ENCODE peak calls at places on chromosomes 1 and 21, in four cellular contexts. E is IMR-90, J is K562, K is GM12878. V is an unnamed sample.

GRCh38 chr1:154553056-154553822 is 5.2 kb downstream of the UBE2Q1 start:
- DNase-seq in K (no peak), E (peak), J (no peak), V (no peak)

GRCh38 chr1:111581166-111581565 is 38.4 kb upstream of the RAP1A start:
- DNase-seq in K (no peak), J (no peak), E (no peak), V (no peak)

GRCh38 chr1:151314137-151314875 is 12.9 kb downstream of the PI4KB start:
- DNase-seq in E (peak), J (no peak), K (no peak), V (peak)

GRCh38 chr1:4133541-4133940 is 233.5 kb upstream of the C1orf174 start:
- DNase-seq in K (no peak), E (no peak), J (no peak), V (no peak)

GRCh38 chr1:215824245-215824644 is 257.1 kb downstream of the KCTD3 start:
- DNase-seq in K (no peak), E (peak), J (no peak), V (no peak)

GRCh38 chr1:2068951-2069350 is 18.7 kb downstream of the PRKCZ start:
- DNase-seq in E (no peak), K (no peak), J (no peak), V (no peak)

GRCh38 chr1:241972703-241973375 is 15.3 kb downstream of the BECN2 start:
- DNase-seq in E (no peak), K (no peak), J (no peak), V (no peak)

GRCh38 chr21:25557170-25557569 is 50.1 kb downstream of the MRPL39 start:
- DNase-seq in E (peak), J (no peak), K (no peak), V (no peak)

GRCh38 chr1:155598842-155599331 is 11.1 kb upstream of the MSTO1 start:
- DNase-seq in K (no peak), J (no peak), E (peak), V (peak)

GRCh38 chr1:51733793-51734522 is 117.1 kb downstream of the OSBPL9 start:
- DNase-seq in K (no peak), J (no peak), E (no peak), V (no peak)

GRCh38 chr1:201481761-201482493 is 12.9 kb upstream of the PHLDA3 start:
- DNase-seq in J (peak), K (peak), E (peak), V (peak)

GRCh38 chr1:101257500-101258325 is 20.9 kb downstream of the S1PR1 start:
- DNase-seq in J (no peak), E (no peak), K (peak), V (no peak)

GRCh38 chr1:145995964-145996432 is 381 bp downstream of the TXNIP start:
- DNase-seq in K (no peak), E (no peak), J (peak), V (peak)

GRCh38 chr1:206464456-206464964 is 5.8 kb upstream of the IKBKE start:
- DNase-seq in K (no peak), J (no peak), E (peak), V (peak)

GRCh38 chr1:56222914-56223540 is 356.3 kb downstream of the PLPP3 start:
- DNase-seq in J (no peak), E (no peak), K (no peak), V (no peak)

GRCh38 chr1:38898653-38899230 is 17.4 kb upstream of the GJA9 start:
- DNase-seq in K (no peak), J (no peak), E (peak), V (no peak)

GRCh38 chr21:29193907-29194306 is 63.5 kb downstream of the MAP3K7CL start:
- DNase-seq in K (no peak), J (no peak), E (no peak), V (no peak)

GRCh38 chr1:222654849-222655248 is 37.0 kb downstream of the MIA3 start:
- DNase-seq in E (no peak), K (peak), J (no peak), V (peak)

GRCh38 chr1:89089962-89090361 is 25.0 kb upstream of the GBP1 start:
- DNase-seq in E (no peak), J (no peak), K (no peak), V (no peak)

GRCh38 chr1:92804721-92805169 is 19.8 kb upstream of the EVI5 start:
- DNase-seq in E (peak), J (peak), K (no peak), V (peak)

GRCh38 chr1:15158506-15159165 is 5.1 kb downstream of the TMEM51 start:
- DNase-seq in K (no peak), J (no peak), E (peak), V (no peak)

GRCh38 chr1:59204001-59204400 is 92.9 kb upstream of the FGGY start:
- DNase-seq in E (peak), K (no peak), J (no peak), V (peak)

GRCh38 chr1:203534526-203534925 is 40.6 kb downstream of the OPTC start:
- DNase-seq in J (no peak), E (peak), K (no peak), V (no peak)

GRCh38 chr1:89274431-89274857 is 1.8 kb upstream of the GBP5 start:
- DNase-seq in E (peak), J (no peak), K (no peak), V (no peak)

GRCh38 chr1:216528816-216529215 is 105.6 kb upstream of the USH2A start:
- DNase-seq in E (no peak), J (no peak), K (peak), V (no peak)

GRCh38 chr1:47403321-47403720 is 12.8 kb upstream of the FOXE3 start:
- DNase-seq in J (no peak), E (no peak), K (no peak), V (no peak)

GRCh38 chr1:165403835-165404482 is 41.0 kb downstream of the RXRG start:
- DNase-seq in E (no peak), K (no peak), J (peak), V (peak)

GRCh38 chr1:39779821-39780220 is 8.7 kb upstream of the OXCT2 start:
- DNase-seq in E (no peak), J (no peak), K (no peak), V (no peak)

GRCh38 chr21:34132905-34133304 is 59.5 kb downstream of the MRPS6 start:
- DNase-seq in E (no peak), J (no peak), K (no peak), V (no peak)

GRCh38 chr1:28860332-28861073 is 48.5 kb downstream of the OPRD1 start:
- DNase-seq in J (no peak), K (no peak), E (no peak), V (peak)

GRCh38 chr1:180949616-180950000 is 36.9 kb downstream of the KIAA1614 start:
- DNase-seq in E (no peak), J (no peak), K (no peak), V (no peak)
- TF ChIP-seq FOS in E (no peak), J (no peak), K (no peak), V (no peak)

GRCh38 chr21:44650265-44650972 is 4.0 kb downstream of the KRTAP12-4 start:
- DNase-seq in J (no peak), K (no peak), E (no peak), V (no peak)
- TF ChIP-seq FOS in J (no peak), K (no peak), E (no peak), V (no peak)

GRCh38 chr1:41175546-41175945 is 66.6 kb downstream of the SCMH1 start:
- DNase-seq in K (no peak), E (peak), J (no peak), V (no peak)
- TF ChIP-seq FOS in K (no peak), E (no peak), J (no peak), V (no peak)

GRCh38 chr1:245156041-245156735 is 1.4 kb downstream of the KIF26B start:
- DNase-seq in E (peak), K (no peak), J (peak), V (peak)

GRCh38 chr1:245153645-245154428 is 948 bp upstream of the KIF26B start:
- DNase-seq in J (peak), K (no peak), E (no peak), V (peak)

GRCh38 chr1:245154429-245155185 is at the start of gene KIF26B:
- DNase-seq in K (no peak), E (peak), J (peak), V (peak)

GRCh38 chr1:245155186-245156040 is 628 bp downstream of the KIF26B start:
- DNase-seq in K (no peak), E (peak), J (peak), V (peak)

GRCh38 chr1:245153081-245153644 is 1.6 kb upstream of the KIF26B start:
- DNase-seq in J (peak), K (no peak), E (peak), V (peak)
- TF ChIP-seq FOS in J (no peak), K (no peak), E (no peak), V (no peak)

GRCh38 chr1:197222780-197223179 is 45.3 kb upstream of the CRB1 start:
- DNase-seq in E (no peak), K (no peak), J (no peak), V (no peak)

GRCh38 chr1:197222025-197222685 is 45.9 kb upstream of the CRB1 start:
- DNase-seq in J (no peak), K (no peak), E (no peak), V (no peak)

GRCh38 chr1:197218857-197219256 is 49.2 kb upstream of the CRB1 start:
- DNase-seq in K (no peak), E (no peak), J (no peak), V (no peak)

GRCh38 chr1:197224160-197224559 is 43.9 kb upstream of the CRB1 start:
- DNase-seq in E (no peak), J (no peak), K (no peak), V (no peak)
- TF ChIP-seq FOS in E (no peak), J (no peak), K (no peak), V (no peak)

GRCh38 chr1:108913105-108913948 is 36.5 kb downstream of the GPSM2 start:
- DNase-seq in J (peak), K (no peak), E (peak), V (peak)
- TF ChIP-seq FOS in J (no peak), K (no peak), E (no peak), V (no peak)

GRCh38 chr1:11648732-11649158 is 5.5 kb downstream of the FBXO2 start:
- DNase-seq in J (peak), E (no peak), K (no peak), V (no peak)
- TF ChIP-seq FOS in J (no peak), E (no peak), K (no peak), V (no peak)

GRCh38 chr1:228346731-228347130 is 59.9 kb downstream of the TRIM11 start:
- DNase-seq in K (no peak), J (no peak), E (no peak), V (no peak)
- TF ChIP-seq FOS in K (no peak), J (no peak), E (no peak), V (no peak)

DNA sequence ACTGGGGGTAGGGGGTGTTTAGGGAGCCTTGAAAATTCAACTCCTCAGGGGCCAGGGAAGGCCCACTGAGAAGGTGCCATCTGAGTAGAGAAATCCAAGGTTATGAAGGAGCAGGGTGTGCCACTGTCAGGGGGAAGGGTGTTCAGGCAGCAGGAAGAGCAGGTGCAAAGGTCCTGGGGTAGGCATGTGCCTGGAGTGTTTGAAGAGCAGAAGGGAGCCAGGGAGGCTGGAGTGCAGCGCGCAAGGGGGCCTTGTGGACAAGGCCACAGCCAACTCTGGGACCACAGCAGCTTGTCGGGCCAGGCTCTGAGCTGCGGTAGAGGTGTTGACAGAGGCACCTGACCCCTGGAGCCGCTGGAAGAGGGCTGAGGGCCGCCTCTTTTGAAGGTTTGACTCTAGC is 19.3 kb downstream of the ACTL8 start:
- DNase-seq in J (no peak), E (no peak), K (no peak), V (no peak)
- TF ChIP-seq FOS in J (no peak), E (no peak), K (no peak), V (no peak)

DNA sequence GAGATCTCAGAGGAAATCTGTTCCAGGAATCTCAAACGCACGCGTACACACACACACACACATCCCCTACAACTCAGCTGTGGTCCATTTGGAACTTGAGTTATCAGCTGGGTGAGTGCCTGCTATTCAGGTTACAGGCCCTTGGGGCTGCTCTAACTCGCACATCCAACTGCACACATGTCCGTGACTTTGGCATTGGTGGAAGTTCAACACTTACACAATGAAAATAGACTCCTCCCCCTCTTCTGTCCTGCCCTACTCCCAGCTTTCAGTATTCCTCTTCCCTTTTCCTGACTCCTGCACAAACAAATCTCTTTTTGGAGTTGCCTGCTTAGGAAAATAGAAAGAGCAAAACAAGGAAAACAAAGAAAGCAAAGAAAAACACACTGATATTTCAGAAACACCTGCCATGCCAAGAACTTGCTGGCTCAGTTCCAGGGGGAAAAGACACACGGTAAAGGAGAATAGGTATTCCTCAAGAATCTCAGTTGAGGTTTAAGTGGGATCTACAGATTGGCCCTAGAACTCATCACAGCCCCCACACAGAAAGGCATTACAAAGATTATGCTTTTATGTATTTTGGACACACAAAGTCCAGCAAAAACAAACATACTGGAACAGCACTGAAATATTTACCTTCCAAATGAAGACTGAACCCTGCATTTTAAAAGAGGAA is 140.8 kb downstream of the TGFBR3 start:
- DNase-seq in E (no peak), J (no peak), K (no peak), V (peak)
- TF ChIP-seq FOS in E (no peak), J (no peak), K (no peak), V (no peak)